ENCODE peak calls at places on chromosomes 3 and 15, in six cellular contexts. L, Y, K, C, D and B are unnamed samples.

GRCh38 chr15:66573348-66573718 is 7.5 kb upstream of the LCTL start:
- DNase-seq in D (no peak), C (no peak), L (no peak), K (peak; percentile 30), Y (no peak), B (no peak)

GRCh38 chr3:154182975-154183374 is 61.8 kb downstream of the ARHGEF26 start:
- DNase-seq in C (no peak), K (no peak), D (no peak), Y (no peak), L (no peak), B (no peak)

GRCh38 chr3:80771085-80771484 is 990.4 kb downstream of the GBE1 start:
- DNase-seq in C (peak; percentile 51), K (no peak), Y (no peak), D (no peak), L (no peak), B (no peak)

GRCh38 chr3:99473321-99473751 is 165.1 kb upstream of the COL8A1 start:
- DNase-seq in K (no peak), L (no peak), Y (no peak), D (no peak), C (no peak), B (no peak)

GRCh38 chr3:71101014-71101413 is 482.5 kb downstream of the FOXP1 start:
- DNase-seq in K (no peak), C (no peak), D (no peak), Y (no peak), L (no peak), B (no peak)

GRCh38 chr15:66876731-66877545 is 174.9 kb downstream of the SMAD6 start:
- DNase-seq in Y (no peak), D (no peak), L (no peak), K (no peak), C (no peak), B (no peak)

GRCh38 chr15:27869697-27870281 is 229.3 kb downstream of the OCA2 start:
- DNase-seq in D (no peak), L (no peak), C (no peak), Y (no peak), K (no peak), B (no peak)

GRCh38 chr15:58267026-58267425 is 128.8 kb downstream of the AQP9 start:
- DNase-seq in D (no peak), C (no peak), L (no peak), K (no peak), Y (no peak), B (no peak)

GRCh38 chr15:86623236-86623635 is 543.6 kb downstream of the AGBL1 start:
- DNase-seq in L (no peak), D (no peak), C (no peak), K (no peak), Y (no peak), B (no peak)

GRCh38 chr15:86620113-86620512 is 540.4 kb downstream of the AGBL1 start:
- DNase-seq in Y (no peak), C (no peak), L (no peak), K (no peak), D (no peak), B (no peak)

GRCh38 chr15:86620636-86621349 is 541.1 kb downstream of the AGBL1 start:
- DNase-seq in L (no peak), C (no peak), K (no peak), Y (peak; percentile 2), D (no peak), B (no peak)

GRCh38 chr15:86629409-86629808 is 549.7 kb downstream of the AGBL1 start:
- DNase-seq in Y (no peak), L (no peak), D (no peak), K (no peak), C (no peak), B (no peak)

GRCh38 chr15:86624261-86625036 is 544.8 kb downstream of the AGBL1 start:
- DNase-seq in L (peak; percentile 64), Y (peak; percentile 73), C (peak; percentile 20), D (peak; percentile 3), K (no peak), B (peak; percentile 83)
- H3K27ac ChIP-seq in L (no peak overlapping the region), Y (no peak overlapping the region), C (no peak overlapping the region), D (no peak overlapping the region), K (no peak overlapping the region), B (no peak overlapping the region)

DNA sequence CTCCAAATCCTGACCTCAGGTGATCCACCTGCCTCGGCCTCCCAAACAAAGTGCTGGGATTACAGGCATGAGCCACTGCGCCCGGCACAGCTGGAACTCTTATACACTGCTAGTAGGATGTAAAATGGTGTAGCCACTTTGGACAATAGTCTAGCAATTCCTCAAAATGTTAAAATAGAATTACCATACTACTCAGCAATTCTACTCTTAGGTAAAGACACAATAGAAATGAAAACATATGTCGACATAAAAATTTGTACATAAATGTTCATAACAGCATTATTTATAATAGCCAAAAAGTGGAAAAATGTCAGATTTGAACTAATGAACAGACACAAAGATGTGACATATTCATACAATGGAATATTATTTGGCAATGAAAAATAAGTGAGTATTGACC is 33.4 kb downstream of the RAD18 start:
- DNase-seq in Y (no peak), C (no peak), L (no peak), D (no peak), K (no peak), B (no peak)
- H3K4me1 ChIP-seq in Y (no peaks in the 10 kb centered on the region), C (no peaks in the 10 kb centered on the region), L (no peaks in the 10 kb centered on the region), D (no peaks in the 10 kb centered on the region), K (no peaks in the 10 kb centered on the region), B (no peaks in the 10 kb centered on the region)

GRCh38 chr3:112115161-112115739 is 17.8 kb downstream of the GCSAM start:
- DNase-seq in K (no peak), Y (no peak), D (no peak), L (no peak), C (no peak), B (no peak)

GRCh38 chr3:112114558-112115160 is 18.4 kb downstream of the GCSAM start:
- DNase-seq in D (no peak), Y (no peak), L (no peak), C (no peak), K (no peak), B (no peak)

GRCh38 chr3:112115806-112116383 is 17.2 kb downstream of the GCSAM start:
- DNase-seq in Y (no peak), C (no peak), D (no peak), L (no peak), K (no peak), B (no peak)

GRCh38 chr3:112109313-112109712 is 23.1 kb downstream of the C3orf52 start:
- DNase-seq in C (no peak), K (no peak), L (no peak), Y (peak; percentile 7), D (no peak), B (no peak)

GRCh38 chr3:112111785-112112402 is 21.2 kb downstream of the GCSAM start:
- DNase-seq in K (no peak), D (peak; percentile 24), C (peak; percentile 65), L (no peak), Y (peak; percentile 33), B (peak; percentile 36)
- TF ChIP-seq CTCF in K (peak; percentile 59), D (peak; percentile 59), C (peak; percentile 66), L (no peak), Y (peak; percentile 83), B (peak; percentile 46)

GRCh38 chr3:134477938-134478337 is 7.8 kb downstream of the ANAPC13 start:
- DNase-seq in L (no peak), D (no peak), C (no peak), K (no peak), Y (no peak), B (no peak)

GRCh38 chr3:134480546-134480945 is 5.2 kb downstream of the ANAPC13 start:
- DNase-seq in C (no peak), D (no peak), L (no peak), Y (no peak), K (no peak), B (no peak)

GRCh38 chr3:134482622-134483021 is 3.2 kb downstream of the ANAPC13 start:
- DNase-seq in D (no peak), Y (no peak), K (no peak), L (no peak), C (no peak), B (no peak)

GRCh38 chr3:134483195-134483890 is 2.4 kb downstream of the ANAPC13 start:
- DNase-seq in D (no peak), Y (no peak), L (no peak), C (no peak), K (no peak), B (no peak)

DNA sequence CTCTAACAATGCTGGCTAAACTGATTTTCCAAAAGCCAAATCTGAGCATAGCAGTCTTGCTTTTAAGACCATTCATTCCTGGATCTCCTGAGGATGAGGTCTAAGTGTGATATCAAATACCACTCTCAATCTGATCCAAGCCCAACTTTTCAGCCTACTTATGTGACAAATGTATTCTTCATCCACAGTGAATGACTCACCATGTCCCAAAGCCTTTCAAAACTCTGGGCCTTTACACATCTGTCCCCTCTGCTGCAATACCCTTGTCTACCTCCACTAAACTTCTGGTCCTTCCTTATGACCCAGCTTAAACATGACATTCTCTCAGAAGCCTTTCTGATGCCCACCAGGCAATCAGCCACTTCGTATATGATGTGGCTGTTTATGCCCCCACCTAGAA is 4.6 kb downstream of the ANAPC13 start:
- DNase-seq in C (no peak), K (no peak), L (no peak), D (no peak), Y (no peak), B (no peak)
- H3K27ac ChIP-seq in C (no peak overlapping the region), K (no peak overlapping the region), L (no peak overlapping the region), D (no peak overlapping the region), Y (no peak overlapping the region), B (no peak overlapping the region)

GRCh38 chr3:188282871-188283270 is 128.9 kb downstream of the LPP start:
- DNase-seq in K (no peak), Y (no peak), D (no peak), L (no peak), C (no peak), B (no peak)

GRCh38 chr3:188276366-188276765 is 122.4 kb downstream of the LPP start:
- DNase-seq in Y (no peak), D (no peak), L (no peak), K (no peak), C (no peak), B (no peak)

GRCh38 chr3:188278717-188279324 is 124.9 kb downstream of the LPP start:
- DNase-seq in L (no peak), D (no peak), C (no peak), Y (no peak), K (no peak), B (no peak)

GRCh38 chr3:188280627-188281026 is 126.7 kb downstream of the LPP start:
- DNase-seq in Y (no peak), K (no peak), L (no peak), C (no peak), D (no peak), B (no peak)

DNA sequence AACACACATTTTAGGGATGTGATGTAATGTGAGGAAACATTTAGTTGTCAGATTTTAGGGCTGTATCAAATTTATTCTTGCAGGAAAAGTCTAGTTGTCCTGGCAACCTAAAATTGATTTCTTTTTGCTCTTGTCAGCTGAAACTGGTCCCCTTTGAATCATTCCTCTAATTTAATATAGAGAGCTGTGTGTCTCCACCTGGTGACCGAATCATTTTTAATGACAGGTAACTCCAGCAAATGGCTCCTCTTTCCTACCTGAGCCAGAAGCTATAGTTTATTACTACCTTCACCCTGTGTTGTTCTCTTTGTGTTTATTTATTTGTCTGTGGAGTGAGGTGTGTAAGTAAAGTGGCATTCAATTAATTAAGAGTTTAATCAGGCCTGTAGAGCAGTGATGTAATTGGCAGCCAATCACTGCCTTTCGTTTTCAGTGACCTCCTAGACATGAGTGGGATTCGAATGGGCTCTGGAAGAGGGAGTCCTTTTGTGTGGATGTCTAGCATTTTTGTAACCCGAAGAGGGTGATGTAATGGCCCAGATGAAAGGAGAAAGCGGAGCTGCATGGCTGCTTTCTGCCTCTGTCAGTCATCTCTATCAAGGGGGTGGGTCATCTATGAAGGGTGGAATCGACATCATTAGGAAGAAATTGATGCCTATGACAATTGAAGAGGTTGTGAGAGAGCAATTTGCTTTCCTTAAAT is 125.9 kb downstream of the LPP start:
- DNase-seq in K (no peak), D (no peak), L (no peak), C (no peak), Y (no peak), B (no peak)
- H3K4me1 ChIP-seq in K (peaks cover 15% of the 10 kb centered on the region), D (peaks cover 19% of the 10 kb centered on the region), L (peaks cover 93% of the 10 kb centered on the region), C (peaks cover 24% of the 10 kb centered on the region), Y (peaks cover 49% of the 10 kb centered on the region), B (peaks cover 4% of the 10 kb centered on the region)